ENCODE peak calls at places on chromosomes 4 and X, in six cellular contexts. F is GM20000, Z is AG04450, A is NCI-H1694 treated with DMSO at 0.1 percent for 48 hours, J is cardiac muscle cell, O is GM23338. H is an unnamed sample.

GRCh38 chr4:80151981-80152380 is 45.3 kb upstream of the PRDM8 start:
- DNase-seq in F (no peak), Z (no peak), A (no peak), J (no peak), O (no peak), H (no peak)

GRCh38 chrX:110218591-110218990 is 99.3 kb downstream of the AMMECR1 start:
- DNase-seq in F (no peak), Z (no peak), A (no peak), J (no peak), O (no peak), H (no peak)

GRCh38 chr4:125735107-125735506 is 420.4 kb downstream of the FAT4 start:
- DNase-seq in F (no peak), Z (peak), A (no peak), J (peak), O (peak), H (no peak)

GRCh38 chr4:168863719-168864632 is 146.1 kb downstream of the CBR4 start:
- DNase-seq in F (no peak), Z (no peak), A (no peak), J (no peak), O (no peak), H (no peak)

GRCh38 chrX:109281478-109282275 is 200.2 kb downstream of the GUCY2F start:
- DNase-seq in F (no peak), Z (no peak), A (no peak), J (peak), O (peak), H (no peak)

GRCh38 chr4:21198683-21199082 is 498.4 kb downstream of the PACRGL start:
- DNase-seq in F (no peak), Z (no peak), A (no peak), J (no peak), O (peak), H (no peak)

GRCh38 chr4:154757713-154758112 is 13.9 kb downstream of the LRAT start:
- DNase-seq in F (no peak), Z (no peak), A (no peak), J (no peak), O (no peak), H (no peak)

GRCh38 chr4:40525811-40526598 is 103.7 kb downstream of the RBM47 start:
- DNase-seq in F (no peak), Z (peak), A (no peak), J (no peak), O (peak), H (no peak)

GRCh38 chr4:165584916-165585315 is 206.1 kb downstream of the CPE start:
- DNase-seq in F (no peak), Z (no peak), A (no peak), J (no peak), O (no peak), H (no peak)

GRCh38 chrX:53128097-53128749 is 34.3 kb downstream of the KANTR start:
- DNase-seq in F (no peak), Z (no peak), A (no peak), J (no peak), O (no peak), H (no peak)

GRCh38 chrX:37652053-37652452 is 33.5 kb upstream of the XK start:
- DNase-seq in F (no peak), Z (no peak), A (no peak), J (no peak), O (peak), H (no peak)

GRCh38 chr4:183645326-183645725 is 13.7 kb downstream of the RWDD4 start:
- DNase-seq in F (no peak), Z (no peak), A (no peak), J (no peak), O (no peak), H (no peak)

GRCh38 chrX:71992711-71993110 is 82.1 kb downstream of the NHSL2 start:
- DNase-seq in F (no peak), Z (no peak), A (no peak), J (no peak), O (no peak), H (no peak)

GRCh38 chr4:150385606-150386005 is 196.3 kb upstream of the MAB21L2 start:
- DNase-seq in F (no peak), Z (peak), A (peak), J (peak), O (peak), H (no peak)

GRCh38 chr4:146099585-146099984 is 75.9 kb upstream of the LSM6 start:
- DNase-seq in F (no peak), Z (no peak), A (no peak), J (no peak), O (no peak), H (no peak)

GRCh38 chr4:151228196-151229119 is 48.5 kb upstream of the PRSS48 start:
- DNase-seq in F (no peak), Z (no peak), A (no peak), J (no peak), O (no peak), H (no peak)

GRCh38 chrX:63282077-63282476 is 69.1 kb downstream of the SPIN4 start:
- DNase-seq in F (no peak), Z (no peak), A (no peak), J (no peak), O (no peak), H (no peak)

GRCh38 chr4:121980643-121981042 is 28.8 kb upstream of the TRPC3 start:
- DNase-seq in F (no peak), Z (peak), A (no peak), J (no peak), O (no peak), H (no peak)

GRCh38 chr4:94486372-94486801 is 34.6 kb downstream of the PDLIM5 start:
- DNase-seq in F (no peak), Z (no peak), A (no peak), J (no peak), O (no peak), H (no peak)

H was measured in GDM1.